ENCODE peak calls at places on chromosomes 3 and 15, in five cellular contexts. A is EL; S is stimulated activated naive CD8-positive, alpha-beta T cell treated with anti-CD3 and anti-CD28 coated beads, Interleukin-15, amount 100 ng/mL, for 72 hours; R is activated naive CD4-positive, alpha-beta T cell treated with anti-CD3 and anti-CD28 coated beads for 36 hours; O is amygdala. M is an unnamed sample.

GRCh38 chr15:74408815-74409214 is 24.9 kb downstream of the SEMA7A start:
- DNase-seq in O (no peak), S (no peak), R (no peak), A (no peak), M (no peak)

GRCh38 chr15:61227269-61228024 is 1.7 kb downstream of the RORA start:
- DNase-seq in S (no peak), A (peak; percentile 77), O (peak; percentile 25), R (no peak), M (no peak)

GRCh38 chr3:71444028-71444860 is 139.3 kb downstream of the FOXP1 start:
- DNase-seq in S (peak; percentile 63), A (peak; percentile 72), R (peak; percentile 80), O (no peak), M (no peak)

GRCh38 chr15:45254405-45255293 is 2.6 kb downstream of the SLC28A2 start:
- DNase-seq in R (no peak), O (no peak), S (no peak), A (peak; percentile 67), M (no peak)

GRCh38 chr3:100073555-100074307 is 40.6 kb downstream of the FILIP1L start:
- DNase-seq in A (peak; percentile 91), S (peak; percentile 21), O (peak; percentile 4), R (peak; percentile 17), M (peak; percentile 42)

GRCh38 chr15:101727186-101727585 is 2.9 kb upstream of the TARS3 start:
- DNase-seq in A (no peak), S (no peak), R (no peak), O (no peak), M (no peak)

GRCh38 chr3:129106866-129107565 is 14.6 kb downstream of the RAB43 start:
- DNase-seq in S (no peak), A (no peak), O (no peak), R (no peak), M (no peak)

GRCh38 chr3:113287818-113288648 is 76.7 kb downstream of the BOC start:
- DNase-seq in A (peak; percentile 63), S (peak; percentile 31), O (peak; percentile 60), R (peak; percentile 67), M (peak; percentile 78)

GRCh38 chr15:72229076-72229946 is 1.7 kb downstream of the PKM start:
- DNase-seq in S (peak; percentile 47), A (no peak), O (no peak), R (peak; percentile 67), M (no peak)

M was measured in NT2/D1.